ENCODE peak calls at places on chromosomes 7 and 10, in seven cellular contexts. One of them, this sample, is unnamed.

GRCh38 chr7:24419070-24419469 is 135.1 kb downstream of the NPY start:
- DNase-seq in K562: peak; percentile 2
- DNase-seq in tibial nerve: peak; percentile 11
- DNase-seq in thyroid gland: no peak
- DNase-seq in right lobe of liver: no peak
- DNase-seq in transverse colon: no peak
- DNase-seq in body of pancreas: no peak
- DNase-seq in this sample: no peak

GRCh38 chr7:130732980-130733865 is 784 bp downstream of the KLF14 start:
- DNase-seq in K562: peak; percentile 70
- DNase-seq in tibial nerve: no peak
- DNase-seq in thyroid gland: peak; percentile 2
- DNase-seq in right lobe of liver: no peak
- DNase-seq in transverse colon: peak; percentile 41
- DNase-seq in body of pancreas: peak; percentile 53
- DNase-seq in this sample: peak; percentile 56

GRCh38 chr7:25906760-25907159 is 245.2 kb upstream of the NFE2L3 start:
- DNase-seq in K562: no peak
- DNase-seq in tibial nerve: no peak
- DNase-seq in thyroid gland: no peak
- DNase-seq in right lobe of liver: no peak
- DNase-seq in transverse colon: no peak
- DNase-seq in body of pancreas: no peak
- DNase-seq in this sample: no peak

GRCh38 chr10:102869290-102870198 is at the start of gene AS3MT:
- DNase-seq in K562: no peak
- DNase-seq in tibial nerve: no peak
- DNase-seq in thyroid gland: peak; percentile 52
- DNase-seq in right lobe of liver: peak; percentile 73
- DNase-seq in transverse colon: peak; percentile 22
- DNase-seq in body of pancreas: peak; percentile 29
- DNase-seq in this sample: peak; percentile 67

GRCh38 chr7:20114463-20114862 is 102.7 kb downstream of the MACC1 start:
- DNase-seq in K562: peak; percentile 38
- DNase-seq in tibial nerve: no peak
- DNase-seq in thyroid gland: no peak
- DNase-seq in right lobe of liver: no peak
- DNase-seq in transverse colon: peak; percentile 13
- DNase-seq in body of pancreas: no peak
- DNase-seq in this sample: no peak

GRCh38 chr10:62043493-62043938 is 142.0 kb downstream of the ARID5B start:
- DNase-seq in K562: no peak
- DNase-seq in tibial nerve: no peak
- DNase-seq in thyroid gland: no peak
- DNase-seq in right lobe of liver: no peak
- DNase-seq in transverse colon: no peak
- DNase-seq in body of pancreas: no peak
- DNase-seq in this sample: no peak

GRCh38 chr10:58590152-58590551 is 77.5 kb downstream of the BICC1 start:
- DNase-seq in K562: no peak
- DNase-seq in tibial nerve: peak; percentile 31
- DNase-seq in thyroid gland: peak; percentile 73
- DNase-seq in right lobe of liver: no peak
- DNase-seq in transverse colon: no peak
- DNase-seq in body of pancreas: no peak
- DNase-seq in this sample: peak; percentile 83

GRCh38 chr7:106425017-106425719 is 140.4 kb upstream of the NAMPT start:
- DNase-seq in K562: peak; percentile 38
- DNase-seq in tibial nerve: peak; percentile 94
- DNase-seq in thyroid gland: peak; percentile 76
- DNase-seq in right lobe of liver: peak; percentile 85
- DNase-seq in transverse colon: peak; percentile 69
- DNase-seq in body of pancreas: peak; percentile 63
- DNase-seq in this sample: peak; percentile 93

GRCh38 chr10:71597821-71598498 is 121.6 kb downstream of the C10orf105 start:
- DNase-seq in K562: no peak
- DNase-seq in tibial nerve: peak; percentile 39
- DNase-seq in thyroid gland: no peak
- DNase-seq in right lobe of liver: peak; percentile 95
- DNase-seq in transverse colon: peak; percentile 21
- DNase-seq in body of pancreas: no peak
- DNase-seq in this sample: peak; percentile 92

GRCh38 chr7:71633571-71634008 is 501.6 kb downstream of the GALNT17 start:
- DNase-seq in K562: no peak
- DNase-seq in tibial nerve: no peak
- DNase-seq in thyroid gland: peak; percentile 65
- DNase-seq in right lobe of liver: no peak
- DNase-seq in transverse colon: no peak
- DNase-seq in body of pancreas: no peak
- DNase-seq in this sample: peak; percentile 63

GRCh38 chr10:34161948-34162347 is 653.1 kb downstream of the PARD3 start:
- DNase-seq in K562: peak; percentile 22
- DNase-seq in tibial nerve: no peak
- DNase-seq in thyroid gland: no peak
- DNase-seq in right lobe of liver: no peak
- DNase-seq in transverse colon: no peak
- DNase-seq in body of pancreas: no peak
- DNase-seq in this sample: no peak

GRCh38 chr7:41809487-41810257 is 106.8 kb upstream of the INHBA start:
- DNase-seq in K562: no peak
- DNase-seq in tibial nerve: no peak
- DNase-seq in thyroid gland: no peak
- DNase-seq in right lobe of liver: no peak
- DNase-seq in transverse colon: no peak
- DNase-seq in body of pancreas: no peak
- DNase-seq in this sample: no peak

DNA sequence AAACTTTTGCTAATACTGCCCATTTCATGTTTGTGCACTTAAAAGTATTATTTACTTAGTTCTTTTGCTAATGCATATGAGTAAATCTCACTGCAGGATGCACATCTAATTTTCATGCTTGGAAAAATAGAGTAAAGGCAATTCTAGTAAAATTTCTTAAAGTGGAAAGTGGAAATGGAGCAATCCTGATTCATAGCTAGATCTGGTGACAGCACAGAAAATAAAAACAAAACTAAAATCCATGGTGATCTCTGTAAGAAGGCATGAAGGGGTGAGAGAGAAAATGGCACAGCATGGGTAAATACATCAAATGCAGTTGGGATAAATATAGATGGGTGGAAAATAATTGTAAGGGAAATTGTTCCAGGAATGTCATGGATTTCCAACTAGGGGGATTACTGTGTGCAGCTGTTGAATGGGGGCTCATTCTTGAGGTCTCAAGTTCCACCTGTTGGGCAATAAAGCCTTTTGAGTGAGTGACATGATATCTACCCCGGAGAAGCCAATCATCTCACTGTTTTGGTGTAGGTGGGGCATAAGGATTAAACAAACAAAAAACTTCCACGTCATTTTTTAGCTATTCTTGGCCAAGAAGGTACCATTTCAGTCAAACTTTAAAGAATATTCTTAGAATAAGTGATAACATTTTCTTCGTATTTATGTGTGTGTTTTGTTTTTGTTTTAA is 1.7 kb upstream of the MCU start:
- DNase-seq in K562: peak; percentile 50
- DNase-seq in tibial nerve: no peak
- DNase-seq in thyroid gland: no peak
- DNase-seq in right lobe of liver: no peak
- DNase-seq in transverse colon: no peak
- DNase-seq in body of pancreas: no peak
- DNase-seq in this sample: no peak
- H3K27ac ChIP-seq in K562: no peak overlapping the region
- H3K27ac ChIP-seq in tibial nerve: no peak overlapping the region
- H3K27ac ChIP-seq in thyroid gland: no peak overlapping the region
- H3K27ac ChIP-seq in right lobe of liver: no peak overlapping the region
- H3K27ac ChIP-seq in transverse colon: no peak overlapping the region
- H3K27ac ChIP-seq in body of pancreas: no peak overlapping the region
- H3K27ac ChIP-seq in this sample: no peak overlapping the region

GRCh38 chr7:37442268-37442667 is 6.4 kb downstream of the ELMO1 start:
- DNase-seq in K562: no peak
- DNase-seq in tibial nerve: no peak
- DNase-seq in thyroid gland: no peak
- DNase-seq in right lobe of liver: no peak
- DNase-seq in transverse colon: no peak
- DNase-seq in body of pancreas: no peak
- DNase-seq in this sample: no peak

GRCh38 chr7:37438879-37439278 is 9.8 kb downstream of the ELMO1 start:
- DNase-seq in K562: no peak
- DNase-seq in tibial nerve: no peak
- DNase-seq in thyroid gland: peak; percentile 91
- DNase-seq in right lobe of liver: peak; percentile 65
- DNase-seq in transverse colon: no peak
- DNase-seq in body of pancreas: no peak
- DNase-seq in this sample: no peak

GRCh38 chr7:37441405-37441797 is 7.3 kb downstream of the ELMO1 start:
- DNase-seq in K562: no peak
- DNase-seq in tibial nerve: no peak
- DNase-seq in thyroid gland: no peak
- DNase-seq in right lobe of liver: no peak
- DNase-seq in transverse colon: no peak
- DNase-seq in body of pancreas: no peak
- DNase-seq in this sample: no peak

GRCh38 chr7:37439282-37440021 is 9.2 kb downstream of the ELMO1 start:
- DNase-seq in K562: no peak
- DNase-seq in tibial nerve: no peak
- DNase-seq in thyroid gland: no peak
- DNase-seq in right lobe of liver: no peak
- DNase-seq in transverse colon: no peak
- DNase-seq in body of pancreas: no peak
- DNase-seq in this sample: no peak

GRCh38 chr7:37440738-37441404 is 7.8 kb downstream of the ELMO1 start:
- DNase-seq in K562: no peak
- DNase-seq in tibial nerve: no peak
- DNase-seq in thyroid gland: peak; percentile 35
- DNase-seq in right lobe of liver: no peak
- DNase-seq in transverse colon: no peak
- DNase-seq in body of pancreas: no peak
- DNase-seq in this sample: no peak
- TF ChIP-seq POLR2A in K562: no peak
- TF ChIP-seq POLR2A in tibial nerve: no peak
- TF ChIP-seq POLR2A in thyroid gland: peak; percentile 20
- TF ChIP-seq POLR2A in right lobe of liver: no peak
- TF ChIP-seq POLR2A in transverse colon: no peak
- TF ChIP-seq POLR2A in body of pancreas: no peak
- TF ChIP-seq POLR2A in this sample: no peak

DNA sequence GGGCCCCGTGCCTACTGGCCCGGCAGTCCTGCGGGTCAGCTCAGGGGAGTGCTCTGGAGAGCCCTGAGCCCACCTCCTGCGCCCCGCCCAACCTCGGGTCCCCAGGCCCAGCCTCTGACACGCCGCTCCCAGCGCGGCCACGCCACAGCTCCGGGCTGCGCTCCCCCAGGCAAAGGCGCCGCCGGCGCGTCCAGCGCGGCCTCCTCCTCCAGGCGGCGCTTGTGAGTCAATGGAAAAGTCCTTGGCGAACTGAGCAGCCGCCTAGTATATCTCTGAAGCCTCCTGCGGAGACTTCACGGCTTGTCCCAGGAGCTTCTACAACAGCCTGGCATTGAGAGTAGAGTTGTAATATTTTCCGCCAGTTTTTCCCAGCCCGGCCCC is 29.5 kb upstream of the BMS1 start:
- DNase-seq in K562: peak; percentile 82
- DNase-seq in tibial nerve: peak; percentile 84
- DNase-seq in thyroid gland: peak; percentile 83
- DNase-seq in right lobe of liver: peak; percentile 67
- DNase-seq in transverse colon: peak; percentile 83
- DNase-seq in body of pancreas: peak; percentile 88
- DNase-seq in this sample: peak; percentile 81
- H3K27ac ChIP-seq in K562: no peak overlapping the region
- H3K27ac ChIP-seq in tibial nerve: no peak overlapping the region
- H3K27ac ChIP-seq in thyroid gland: no peak overlapping the region
- H3K27ac ChIP-seq in right lobe of liver: no peak overlapping the region
- H3K27ac ChIP-seq in transverse colon: peak overlapping the region; percentile 57
- H3K27ac ChIP-seq in body of pancreas: peak overlapping the region; percentile 14
- H3K27ac ChIP-seq in this sample: no peak overlapping the region

GRCh38 chr7:114085592-114086490 is 167.0 kb upstream of the PPP1R3A start:
- DNase-seq in K562: no peak
- DNase-seq in tibial nerve: peak; percentile 82
- DNase-seq in thyroid gland: peak; percentile 97
- DNase-seq in right lobe of liver: peak; percentile 90
- DNase-seq in transverse colon: peak; percentile 90
- DNase-seq in body of pancreas: peak; percentile 94
- DNase-seq in this sample: peak; percentile 77
- TF ChIP-seq POLR2A in K562: no peak
- TF ChIP-seq POLR2A in tibial nerve: peak; percentile 54
- TF ChIP-seq POLR2A in thyroid gland: peak; percentile 94
- TF ChIP-seq POLR2A in right lobe of liver: peak; percentile 34
- TF ChIP-seq POLR2A in transverse colon: peak; percentile 82
- TF ChIP-seq POLR2A in body of pancreas: peak; percentile 88
- TF ChIP-seq POLR2A in this sample: peak; percentile 70

GRCh38 chr7:84162584-84162983 is 32.0 kb downstream of the SEMA3A start:
- DNase-seq in K562: no peak
- DNase-seq in tibial nerve: no peak
- DNase-seq in thyroid gland: no peak
- DNase-seq in right lobe of liver: no peak
- DNase-seq in transverse colon: no peak
- DNase-seq in body of pancreas: no peak
- DNase-seq in this sample: no peak
- H3K27ac ChIP-seq in K562: no peak overlapping the region
- H3K27ac ChIP-seq in tibial nerve: no peak overlapping the region
- H3K27ac ChIP-seq in thyroid gland: no peak overlapping the region
- H3K27ac ChIP-seq in right lobe of liver: no peak overlapping the region
- H3K27ac ChIP-seq in transverse colon: no peak overlapping the region
- H3K27ac ChIP-seq in body of pancreas: no peak overlapping the region
- H3K27ac ChIP-seq in this sample: no peak overlapping the region